ENCODE peak calls at places on chromosomes 3 and 15, in eight cellular contexts. O is A549, D is IMR-90, F is cardiac fibroblast, G is GM18507, N is GM03348, Y is GM20000, H is neuronal stem cell. U is an unnamed sample.
A peak's percentile ranks its signal among the peaks of the same experiment; 100 is the strongest.

GRCh38 chr15:67097893-67098740 is 32.7 kb downstream of the SMAD3 start:
- DNase-seq in O (no peak), D (peak; percentile 52), F (peak; percentile 93), G (no peak), N (peak; percentile 84), Y (no peak), H (no peak), U (no peak)

GRCh38 chr3:52490938-52491526 is 4.1 kb upstream of the STAB1 start:
- DNase-seq in O (no peak), D (peak; percentile 31), F (peak; percentile 83), G (no peak), N (no peak), Y (no peak), H (no peak), U (no peak)

GRCh38 chr3:52196977-52197376 is 983 bp upstream of the ALAS1 start:
- DNase-seq in O (peak; percentile 35), D (no peak), F (no peak), G (no peak), N (no peak), Y (no peak), H (no peak), U (no peak)

GRCh38 chr3:59575113-59576001 is 525.5 kb upstream of the CFAP20DC start:
- DNase-seq in O (peak; percentile 64), D (peak; percentile 69), F (peak; percentile 82), G (peak; percentile 54), N (peak; percentile 79), Y (peak; percentile 66), H (peak; percentile 84), U (peak; percentile 40)

GRCh38 chr15:100049936-100050876 is 291.6 kb downstream of the ADAMTS17 start:
- DNase-seq in O (no peak), D (no peak), F (no peak), G (no peak), N (no peak), Y (no peak), H (no peak), U (no peak)

GRCh38 chr3:84141571-84141970 is 817.2 kb upstream of the CADM2 start:
- DNase-seq in O (no peak), D (peak; percentile 41), F (no peak), G (no peak), N (no peak), Y (no peak), H (no peak), U (no peak)

GRCh38 chr3:153164009-153164550 is 2.1 kb downstream of the RAP2B start:
- DNase-seq in O (no peak), D (no peak), F (peak; percentile 18), G (no peak), N (no peak), Y (no peak), H (no peak), U (no peak)

GRCh38 chr15:100818927-100819326 is 60.7 kb upstream of the ALDH1A3 start:
- DNase-seq in O (peak; percentile 42), D (peak; percentile 72), F (peak; percentile 82), G (no peak), N (no peak), Y (no peak), H (no peak), U (no peak)

GRCh38 chr3:67329358-67329757 is 325.1 kb downstream of the SUCLG2 start:
- DNase-seq in O (no peak), D (no peak), F (no peak), G (no peak), N (no peak), Y (no peak), H (no peak), U (peak; percentile 1)

GRCh38 chr15:61736792-61737191 is 323.5 kb downstream of the VPS13C start:
- DNase-seq in O (no peak), D (no peak), F (no peak), G (no peak), N (no peak), Y (no peak), H (no peak), U (no peak)

GRCh38 chr15:69467636-69468035 is 15.0 kb downstream of the RPLP1 start:
- DNase-seq in O (no peak), D (no peak), F (no peak), G (no peak), N (no peak), Y (no peak), H (no peak), U (no peak)

GRCh38 chr3:14502472-14502871 is 37.7 kb downstream of the GRIP2 start:
- DNase-seq in O (no peak), D (no peak), F (no peak), G (no peak), N (no peak), Y (no peak), H (no peak), U (no peak)

GRCh38 chr3:101643861-101644613 is 32.9 kb downstream of the ZBTB11 start:
- DNase-seq in O (peak; percentile 9), D (peak; percentile 84), F (peak; percentile 71), G (no peak), N (no peak), Y (no peak), H (no peak), U (no peak)

GRCh38 chr3:127630811-127631714 is 2.1 kb downstream of the PODXL2 start:
- DNase-seq in O (no peak), D (no peak), F (no peak), G (no peak), N (no peak), Y (no peak), H (no peak), U (no peak)

GRCh38 chr3:73784647-73785420 is 160.1 kb upstream of the PDZRN3 start:
- DNase-seq in O (no peak), D (peak; percentile 60), F (no peak), G (no peak), N (peak; percentile 53), Y (no peak), H (no peak), U (no peak)

GRCh38 chr15:68277131-68277604 is 377 bp upstream of the FEM1B start:
- DNase-seq in O (no peak), D (peak; percentile 48), F (peak; percentile 79), G (no peak), N (peak; percentile 36), Y (no peak), H (peak; percentile 70), U (no peak)

GRCh38 chr3:192921793-192922192 is 4.1 kb upstream of the MB21D2 start:
- DNase-seq in O (no peak), D (no peak), F (no peak), G (no peak), N (no peak), Y (no peak), H (no peak), U (no peak)

GRCh38 chr3:146180376-146180775 is 19.4 kb upstream of the PLOD2 start:
- DNase-seq in O (no peak), D (no peak), F (no peak), G (no peak), N (no peak), Y (no peak), H (no peak), U (no peak)

GRCh38 chr15:56236197-56236596 is 7.5 kb downstream of the RFX7 start:
- DNase-seq in O (no peak), D (peak; percentile 44), F (no peak), G (no peak), N (no peak), Y (no peak), H (no peak), U (no peak)

GRCh38 chr3:126850370-126851085 is 132.4 kb upstream of the PLXNA1 start:
- DNase-seq in O (peak; percentile 41), D (peak; percentile 78), F (peak; percentile 83), G (no peak), N (peak; percentile 44), Y (no peak), H (peak; percentile 80), U (no peak)

GRCh38 chr3:53677406-53677805 is 168.8 kb downstream of the CHDH start:
- DNase-seq in O (no peak), D (no peak), F (peak; percentile 2), G (no peak), N (peak; percentile 23), Y (no peak), H (no peak), U (no peak)

GRCh38 chr15:69976366-69976994 is 121.2 kb downstream of the TLE3 start:
- DNase-seq in O (peak; percentile 35), D (peak; percentile 41), F (peak; percentile 64), G (no peak), N (peak; percentile 54), Y (peak; percentile 56), H (peak; percentile 81), U (no peak)

GRCh38 chr15:55282284-55282833 is 7.3 kb downstream of the RAB27A start:
- DNase-seq in O (no peak), D (peak; percentile 84), F (peak; percentile 82), G (no peak), N (peak; percentile 72), Y (no peak), H (no peak), U (no peak)

GRCh38 chr15:70830615-70831014 is 23.3 kb downstream of the LARP6 start:
- DNase-seq in O (no peak), D (no peak), F (no peak), G (no peak), N (no peak), Y (no peak), H (no peak), U (no peak)